ENCODE peak calls at places on chromosomes 3 and 15, in seven cellular contexts. I, P, V, Q, B, U and T are unnamed samples.

GRCh38 chr15:73928971-73929627 is 2.8 kb downstream of the LOXL1 start:
- DNase-seq in U (peak), B (no peak), Q (no peak), P (no peak), V (no peak), I (no peak), T (no peak)

GRCh38 chr15:64286473-64286872 is 69.5 kb downstream of the CSNK1G1 start:
- DNase-seq in I (no peak), Q (no peak), P (no peak), V (no peak), U (no peak), B (no peak), T (no peak)

GRCh38 chr3:32076566-32076965 is 29.9 kb upstream of the GPD1L start:
- DNase-seq in V (no peak), B (no peak), P (peak), U (no peak), Q (no peak), I (no peak), T (peak)

GRCh38 chr3:107704477-107704876 is 181.7 kb downstream of the BBX start:
- DNase-seq in Q (no peak), P (peak), I (no peak), V (no peak), B (no peak), U (no peak), T (no peak)

GRCh38 chr15:37995461-37996347 is 61.3 kb downstream of the TMCO5A start:
- DNase-seq in Q (no peak), I (peak), V (no peak), B (no peak), U (no peak), P (peak), T (peak)

GRCh38 chr3:127748754-127749327 is 73.5 kb downstream of the MGLL start:
- DNase-seq in B (peak), V (no peak), Q (no peak), U (no peak), P (no peak), I (no peak), T (no peak)

GRCh38 chr3:73419179-73419803 is 205.4 kb downstream of the PDZRN3 start:
- DNase-seq in P (peak), V (no peak), Q (no peak), I (peak), B (no peak), U (no peak), T (no peak)

GRCh38 chr3:42014443-42014945 is 52.6 kb upstream of the ULK4 start:
- DNase-seq in P (peak), U (no peak), Q (no peak), B (no peak), V (no peak), I (no peak), T (no peak)

GRCh38 chr3:53613111-53613510 is 118.7 kb downstream of the CACNA1D start:
- DNase-seq in Q (no peak), U (no peak), I (no peak), B (no peak), P (no peak), V (no peak), T (no peak)

GRCh38 chr15:47466357-47466756 is 250.9 kb upstream of the SEMA6D start:
- DNase-seq in I (no peak), U (no peak), P (peak), Q (no peak), V (no peak), B (no peak), T (peak)

GRCh38 chr3:21954709-21955108 is 203.7 kb upstream of the ZNF385D start:
- DNase-seq in U (no peak), I (no peak), V (no peak), P (peak), B (no peak), Q (no peak), T (no peak)

GRCh38 chr15:47301481-47301880 is 415.8 kb upstream of the SEMA6D start:
- DNase-seq in U (no peak), Q (no peak), V (no peak), P (no peak), I (no peak), B (no peak), T (no peak)

GRCh38 chr15:99504823-99505551 is 60.8 kb upstream of the MEF2A start:
- DNase-seq in B (no peak), I (no peak), P (peak), Q (no peak), U (no peak), V (no peak), T (peak)

GRCh38 chr3:130901463-130902204 is 7.8 kb downstream of the ATP2C1 start:
- DNase-seq in B (no peak), P (no peak), Q (no peak), U (no peak), I (no peak), V (no peak), T (no peak)

GRCh38 chr15:36239509-36239908 is 339.9 kb upstream of the CDIN1 start:
- DNase-seq in I (no peak), V (no peak), Q (no peak), B (no peak), U (no peak), P (no peak), T (no peak)

GRCh38 chr3:84836961-84837360 is 121.8 kb upstream of the CADM2 start:
- DNase-seq in V (peak), Q (no peak), I (peak), P (no peak), U (no peak), B (peak), T (no peak)

GRCh38 chr3:187212705-187213104 is 15.4 kb downstream of the RTP1 start:
- DNase-seq in V (no peak), B (no peak), I (no peak), U (peak), Q (no peak), P (no peak), T (no peak)

GRCh38 chr3:51642462-51642861 is 28.6 kb upstream of the TEX264 start:
- DNase-seq in B (no peak), I (no peak), U (no peak), Q (no peak), V (no peak), P (no peak), T (no peak)

GRCh38 chr3:94416768-94417167 is 353.9 kb downstream of the NSUN3 start:
- DNase-seq in Q (no peak), I (no peak), V (no peak), P (no peak), B (no peak), U (no peak), T (no peak)

GRCh38 chr3:94417963-94418455 is 355.1 kb downstream of the NSUN3 start:
- DNase-seq in B (no peak), I (no peak), Q (no peak), P (no peak), V (no peak), U (no peak), T (no peak)

GRCh38 chr3:94412966-94413720 is 350.3 kb downstream of the NSUN3 start:
- DNase-seq in Q (no peak), V (no peak), U (no peak), P (no peak), B (no peak), I (no peak), T (no peak)

GRCh38 chr3:94414412-94414811 is 351.6 kb downstream of the NSUN3 start:
- DNase-seq in U (no peak), B (no peak), V (no peak), I (no peak), Q (no peak), P (no peak), T (no peak)

GRCh38 chr3:94413721-94414106 is 350.9 kb downstream of the NSUN3 start:
- DNase-seq in Q (no peak), P (peak), I (no peak), U (no peak), B (no peak), V (no peak), T (peak)
- H3K4me3 ChIP-seq in Q (no peak), P (no peak), I (no peak), U (no peak), B (no peak), V (no peak), T (no peak)

GRCh38 chr3:45597166-45597565 is 2.6 kb downstream of the LIMD1 start:
- DNase-seq in U (no peak), I (no peak), B (no peak), P (peak), V (no peak), Q (no peak), T (peak)
- H3K4me3 ChIP-seq in U (peak), I (no peak), B (peak), P (peak), V (no peak), Q (peak), T (peak)

GRCh38 chr15:70486451-70487379 is 276.6 kb downstream of the UACA start:
- DNase-seq in Q (no peak), U (peak), P (peak), V (no peak), I (no peak), B (no peak), T (peak)
- H3K4me3 ChIP-seq in Q (no peak), U (no peak), P (no peak), V (no peak), I (no peak), B (no peak), T (no peak)

GRCh38 chr3:155737844-155738460 is 6.9 kb downstream of the PLCH1 start:
- DNase-seq in Q (peak), B (peak), U (no peak), P (no peak), V (peak), I (peak), T (no peak)

GRCh38 chr3:155741598-155741997 is 3.3 kb downstream of the PLCH1 start:
- DNase-seq in V (no peak), U (no peak), I (no peak), Q (no peak), P (no peak), B (no peak), T (no peak)

GRCh38 chr3:155739154-155739553 is 5.7 kb downstream of the PLCH1 start:
- DNase-seq in I (peak), V (no peak), P (no peak), B (no peak), Q (no peak), U (no peak), T (no peak)

GRCh38 chr3:155741081-155741480 is 3.8 kb downstream of the PLCH1 start:
- DNase-seq in B (no peak), V (no peak), Q (no peak), P (no peak), U (no peak), I (no peak), T (no peak)

DNA sequence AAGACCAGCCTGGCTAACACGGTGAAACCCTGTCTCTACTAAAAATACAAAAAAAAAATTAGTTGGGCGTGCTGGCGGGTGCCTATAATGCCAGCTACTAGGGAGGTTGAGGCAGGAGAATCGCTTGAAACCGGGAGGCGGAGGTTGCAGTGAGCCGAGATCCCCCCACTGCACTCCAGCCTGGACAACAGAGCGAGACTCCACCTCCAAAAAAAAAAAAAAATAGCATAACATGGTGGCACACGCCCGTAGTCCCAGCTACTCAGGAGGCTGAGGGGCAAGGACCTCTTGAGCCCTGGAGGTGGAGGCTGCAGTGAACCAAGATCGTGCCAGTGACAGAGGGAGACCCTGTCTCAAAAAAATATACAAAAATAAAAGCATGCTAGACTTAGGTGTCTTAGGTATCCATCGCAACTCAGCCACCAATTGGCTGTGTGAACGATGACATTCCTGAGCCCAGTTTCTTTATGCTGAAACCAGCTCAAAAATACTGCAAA is 6.2 kb downstream of the PLCH1 start:
- DNase-seq in B (no peak), U (no peak), I (no peak), Q (no peak), P (no peak), V (no peak), T (no peak)
- H3K4me3 ChIP-seq in B (no peak), U (no peak), I (no peak), Q (peak), P (no peak), V (no peak), T (no peak)

GRCh38 chr3:152300029-152300764 is 31.5 kb downstream of the MBNL1 start:
- DNase-seq in I (no peak), Q (no peak), B (no peak), P (no peak), V (no peak), U (no peak), T (no peak)

GRCh38 chr3:152301745-152302181 is 33.0 kb downstream of the MBNL1 start:
- DNase-seq in I (no peak), B (no peak), V (no peak), Q (no peak), U (no peak), P (no peak), T (no peak)

GRCh38 chr3:152305075-152305474 is 36.3 kb downstream of the MBNL1 start:
- DNase-seq in P (no peak), I (no peak), Q (no peak), U (no peak), B (no peak), V (no peak), T (no peak)

GRCh38 chr3:152304160-152304559 is 35.4 kb downstream of the MBNL1 start:
- DNase-seq in B (no peak), V (no peak), Q (no peak), U (no peak), P (no peak), I (no peak), T (no peak)

GRCh38 chr3:152302521-152303021 is 33.8 kb downstream of the MBNL1 start:
- DNase-seq in I (peak), B (peak), V (no peak), P (peak), U (peak), Q (no peak), T (peak)
- H3K4me3 ChIP-seq in I (no peak), B (no peak), V (no peak), P (no peak), U (peak), Q (no peak), T (peak)

GRCh38 chr15:58987036-58987435 is 427 bp upstream of the RNF111 start:
- DNase-seq in P (no peak), I (peak), U (no peak), V (no peak), Q (peak), B (no peak), T (no peak)
- H3K4me3 ChIP-seq in P (peak), I (peak), U (peak), V (peak), Q (peak), B (peak), T (peak)

DNA sequence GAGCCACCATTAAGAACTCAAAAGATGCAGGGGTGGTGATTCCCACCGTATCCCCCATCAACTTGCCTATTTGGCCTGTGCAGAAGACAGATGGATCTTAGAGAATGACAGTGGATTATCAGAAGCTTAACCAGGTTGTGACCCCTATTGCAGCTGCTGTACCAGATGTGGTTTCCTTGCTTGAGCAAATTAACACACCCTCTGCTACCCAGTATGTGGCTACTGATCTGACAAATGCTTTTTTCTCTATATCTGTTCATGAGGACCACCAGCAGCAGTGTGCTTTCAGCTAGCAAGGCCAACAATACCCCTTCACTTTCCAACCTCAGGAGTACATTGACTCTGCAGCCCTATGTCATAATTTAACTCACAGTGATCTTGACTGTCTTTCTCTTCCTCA is 8.6 kb upstream of the MCF2L2 start:
- DNase-seq in V (no peak), B (no peak), U (no peak), Q (no peak), I (no peak), P (no peak), T (no peak)
- H3K4me3 ChIP-seq in V (no peak), B (no peak), U (no peak), Q (no peak), I (no peak), P (no peak), T (no peak)

GRCh38 chr15:45457215-45457614 is 65.3 kb downstream of the SLC30A4 start:
- DNase-seq in B (no peak), V (peak), Q (no peak), I (no peak), P (no peak), U (no peak), T (no peak)
- H3K4me3 ChIP-seq in B (no peak), V (no peak), Q (no peak), I (no peak), P (no peak), U (no peak), T (no peak)